ENCODE peak calls at places on chromosomes 4 and X, in ten cellular contexts. I is IMR-90, C is right lobe of liver, F is HCT116, N is GM12891, X is tibial nerve, P is lower leg skin, R is K562, G is esophagus muscularis mucosa, O is suprapubic skin. H is an unnamed sample.

GRCh38 chr4:185566972-185567749 is 31.9 kb upstream of the PDLIM3 start:
- DNase-seq in P (peak; percentile 80), G (peak; percentile 91), R (no peak), X (no peak), C (no peak), F (no peak), N (no peak), O (no peak), I (peak; percentile 90), H (no peak)

GRCh38 chr4:38510201-38510600 is 153.8 kb upstream of the KLF3 start:
- DNase-seq in F (no peak), G (no peak), R (no peak), X (no peak), I (no peak), P (no peak), N (no peak), O (no peak), C (no peak), H (no peak)

GRCh38 chrX:38891641-38892413 is 90.6 kb downstream of the MID1IP1 start:
- DNase-seq in O (no peak), P (no peak), X (no peak), N (no peak), I (peak; percentile 75), F (no peak), C (no peak), G (no peak), R (no peak), H (no peak)

GRCh38 chrX:12949205-12949926 is 25.5 kb upstream of the TMSB4X start:
- DNase-seq in P (peak; percentile 18), R (no peak), C (no peak), G (no peak), I (peak; percentile 41), X (no peak), O (no peak), F (no peak), N (no peak), H (no peak)

GRCh38 chr4:126604273-126604867 is 1028.4 kb upstream of the INTU start:
- DNase-seq in G (no peak), X (no peak), C (no peak), O (no peak), N (no peak), P (no peak), F (peak; percentile 27), I (peak; percentile 61), R (peak; percentile 37), H (peak; percentile 34)

GRCh38 chr4:106676173-106676921 is 307.8 kb upstream of the GIMD1 start:
- DNase-seq in O (no peak), C (no peak), N (no peak), F (no peak), G (no peak), R (no peak), P (no peak), I (no peak), X (no peak), H (no peak)

GRCh38 chr4:73589887-73590801 is 30.1 kb downstream of the RASSF6 start:
- DNase-seq in R (no peak), F (no peak), I (no peak), G (no peak), P (no peak), N (no peak), X (no peak), C (no peak), O (no peak), H (no peak)

GRCh38 chr4:25925486-25926201 is 11.6 kb downstream of the SMIM20 start:
- DNase-seq in R (peak; percentile 59), G (no peak), O (no peak), P (no peak), X (peak; percentile 35), C (no peak), N (no peak), I (peak; percentile 45), F (peak; percentile 35), H (peak; percentile 56)

GRCh38 chrX:1153940-1154339 is 58.5 kb downstream of the CRLF2 start:
- DNase-seq in P (no peak), I (no peak), X (no peak), G (peak; percentile 78), O (no peak), C (no peak), R (no peak), N (no peak), F (no peak), H (no peak)

DNA sequence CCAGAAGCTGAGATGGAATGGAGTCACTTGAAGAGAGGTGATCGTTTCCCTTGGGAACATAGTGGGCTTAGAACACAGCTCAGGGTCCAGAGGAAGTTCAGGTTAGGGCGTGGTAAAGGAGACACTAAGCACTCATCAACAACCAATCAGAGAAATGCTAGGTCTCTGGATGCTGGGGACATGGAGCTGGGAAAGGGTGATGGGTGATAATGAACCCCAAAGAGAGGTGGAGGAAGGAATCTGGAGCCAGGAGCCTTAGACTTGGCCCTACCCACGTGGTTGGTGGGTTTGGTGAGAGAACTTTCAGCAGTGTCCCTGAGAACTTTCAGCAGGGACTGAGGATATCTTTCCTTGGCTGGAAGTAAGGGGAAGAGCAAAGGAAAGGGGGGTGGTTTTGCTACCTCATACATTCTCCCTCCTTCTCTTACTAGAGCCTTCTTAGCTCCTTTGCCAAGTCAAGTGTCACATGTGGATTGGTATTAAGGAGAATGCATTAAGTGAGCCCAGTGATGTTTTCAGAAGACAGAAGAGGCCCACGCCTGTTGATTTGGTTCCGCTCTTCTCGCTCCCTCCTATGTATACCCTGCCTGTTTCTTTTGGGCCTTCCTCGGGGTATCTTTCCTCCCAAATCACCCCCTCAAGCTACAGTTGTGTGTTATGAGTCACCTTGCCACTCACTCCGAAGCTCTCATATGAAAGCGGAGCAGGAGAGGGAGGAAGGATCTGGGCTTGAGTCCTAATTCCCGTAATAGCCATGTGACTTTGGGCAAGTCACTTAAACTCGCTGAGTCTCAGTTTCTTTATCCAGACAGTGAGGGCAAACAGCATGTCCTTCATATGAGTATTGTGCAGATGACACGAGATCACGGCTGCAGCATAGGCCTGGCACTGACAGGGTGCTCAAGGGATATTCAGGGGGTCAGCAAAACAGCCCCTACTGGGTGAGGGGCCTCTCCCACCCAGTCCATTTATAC is 63.1 kb downstream of the TSC22D3 start:
- DNase-seq in P (peak; percentile 84), X (no peak), O (peak; percentile 73), N (no peak), R (no peak), G (no peak), I (peak; percentile 21), F (no peak), C (no peak), H (no peak)
- TF ChIP-seq POLR2A in P (no peak), X (no peak), O (no peak), N (peak; percentile 41), R (no peak), G (peak; percentile 30), I (peak; percentile 73), F (no peak), C (peak; percentile 41), H (peak; percentile 98)

GRCh38 chrX:155027509-155028066 is 944 bp downstream of the FUNDC2 start:
- DNase-seq in O (no peak), C (no peak), N (no peak), R (no peak), G (no peak), F (peak; percentile 23), P (no peak), X (no peak), I (peak; percentile 70), H (peak; percentile 85)
- TF ChIP-seq POLR2A in O (peak; percentile 67), C (peak; percentile 84), N (no peak), R (peak; percentile 23), G (no peak), F (no peak), P (no peak), X (no peak), I (peak; percentile 44), H (peak; percentile 73)

DNA sequence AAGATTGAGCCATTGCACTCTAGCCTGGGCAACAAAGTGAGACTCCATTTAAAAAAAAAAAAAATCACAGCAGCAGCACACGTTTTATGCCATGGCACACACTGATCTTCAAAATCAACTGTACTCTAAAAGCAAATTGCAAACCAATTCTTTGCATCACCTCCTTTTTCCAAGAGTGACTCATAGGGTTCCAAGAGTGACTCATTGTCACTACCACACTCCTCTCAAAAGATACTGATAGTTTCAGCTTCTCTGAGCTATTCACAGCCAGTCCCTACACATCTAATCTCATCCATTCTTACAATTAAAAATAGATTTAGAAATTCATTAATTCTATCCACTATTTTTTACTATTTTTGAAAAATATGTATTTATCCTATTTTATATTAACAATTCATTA is 1494.9 kb upstream of the AGA start:
- DNase-seq in G (no peak), X (no peak), I (no peak), N (no peak), F (peak; percentile 4), C (no peak), O (no peak), P (no peak), R (no peak), H (no peak)
- TF ChIP-seq POLR2A in G (no peak), X (no peak), I (no peak), N (no peak), F (no peak), C (no peak), O (no peak), P (no peak), R (no peak), H (no peak)

GRCh38 chrX:155613927-155614559 is 1.3 kb upstream of the TMLHE start:
- DNase-seq in O (no peak), X (no peak), F (no peak), C (no peak), N (no peak), I (no peak), R (no peak), P (no peak), G (no peak), H (no peak)

GRCh38 chrX:155611302-155611701 is 1.4 kb downstream of the TMLHE start:
- DNase-seq in I (no peak), C (no peak), P (no peak), X (no peak), G (no peak), O (no peak), F (no peak), N (no peak), R (no peak), H (no peak)

GRCh38 chrX:155615938-155616337 is 3.2 kb upstream of the TMLHE start:
- DNase-seq in X (no peak), C (no peak), R (no peak), I (no peak), G (no peak), N (no peak), P (no peak), O (no peak), F (no peak), H (no peak)

GRCh38 chrX:155612312-155613224 is at the start of gene TMLHE:
- DNase-seq in I (peak; percentile 47), O (peak; percentile 73), F (peak; percentile 19), X (peak; percentile 32), R (peak; percentile 80), P (peak; percentile 90), N (peak; percentile 25), C (peak; percentile 80), G (no peak), H (peak; percentile 78)
- TF ChIP-seq POLR2A in I (peak; percentile 17), O (peak; percentile 14), F (peak; percentile 41), X (no peak), R (peak; percentile 78), P (no peak), N (no peak), C (peak; percentile 47), G (no peak), H (peak; percentile 55)